ENCODE peak calls at places on chromosome 5, in seven cellular contexts. S is PC-3, D is astrocyte, O is MM.1S, Y is keratinocyte, U is OCI-LY7, B is GM23338. Z is an unnamed sample.

GRCh38 chr5:57598756-57599155 is 116.1 kb upstream of the ACTBL2 start:
- DNase-seq in U (no peak), Y (no peak), D (peak; percentile 86), B (no peak), S (peak; percentile 68), O (no peak), Z (no peak)

GRCh38 chr5:138354926-138355378 is 2.5 kb downstream of the KDM3B start:
- DNase-seq in O (peak; percentile 74), S (peak; percentile 13), U (peak; percentile 73), Y (no peak), B (peak; percentile 91), D (peak; percentile 82), Z (peak; percentile 75)

GRCh38 chr5:78666041-78666444 is 17.5 kb upstream of the LHFPL2 start:
- DNase-seq in U (no peak), S (no peak), D (no peak), Y (no peak), B (no peak), O (no peak), Z (no peak)

GRCh38 chr5:135604046-135604445 is 25.3 kb upstream of the CXCL14 start:
- DNase-seq in B (no peak), U (no peak), Y (no peak), S (no peak), D (no peak), O (no peak), Z (no peak)

GRCh38 chr5:103027267-103027666 is 92.7 kb downstream of the GIN1 start:
- DNase-seq in D (no peak), U (no peak), O (no peak), Y (no peak), B (no peak), S (no peak), Z (no peak)

GRCh38 chr5:179285236-179285635 is 60.0 kb downstream of the ADAMTS2 start:
- DNase-seq in Y (no peak), B (no peak), U (no peak), O (no peak), S (no peak), D (no peak), Z (no peak)

GRCh38 chr5:150065886-150066285 is 20.5 kb downstream of the CSF1R start:
- DNase-seq in U (no peak), Y (no peak), S (no peak), D (peak; percentile 37), O (no peak), B (no peak), Z (no peak)

GRCh38 chr5:75839547-75839946 is 122.3 kb upstream of the POC5 start:
- DNase-seq in Y (no peak), D (no peak), U (no peak), B (no peak), O (peak; percentile 78), S (no peak), Z (no peak)

GRCh38 chr5:40680741-40681350 is 1.1 kb downstream of the PTGER4 start:
- DNase-seq in S (no peak), O (no peak), B (peak; percentile 42), D (no peak), Y (no peak), U (no peak), Z (no peak)

GRCh38 chr5:151327585-151327984 is 19.8 kb downstream of the SLC36A2 start:
- DNase-seq in S (no peak), O (no peak), B (no peak), Y (no peak), U (no peak), D (no peak), Z (no peak)
- H2AFZ ChIP-seq in S (no peak overlapping the region), O (no peak overlapping the region), B (no peak overlapping the region), Y (no peak overlapping the region), U (no peak overlapping the region), D (no peak overlapping the region), Z (no peak overlapping the region)

GRCh38 chr5:20028506-20028905 is 40.5 kb upstream of the CDH18 start:
- DNase-seq in S (no peak), D (no peak), U (no peak), Y (no peak), O (no peak), B (no peak), Z (no peak)
- H3K27ac ChIP-seq in S (no peak overlapping the region), D (no peak overlapping the region), U (no peak overlapping the region), Y (no peak overlapping the region), O (no peak overlapping the region), B (no peak overlapping the region), Z (no peak overlapping the region)

GRCh38 chr5:88144219-88145040 is 124.2 kb downstream of the TMEM161B start:
- DNase-seq in U (no peak), S (no peak), O (no peak), Y (no peak), D (peak; percentile 16), B (peak; percentile 63), Z (no peak)
- H3K4me3 ChIP-seq in U (no peak overlapping the region), S (no peak overlapping the region), O (peak overlapping the region; percentile 78), Y (no peak overlapping the region), D (peak overlapping the region; percentile 70), B (peak overlapping the region; percentile 53), Z (no peak overlapping the region)

GRCh38 chr5:95959051-95959963 is 2.3 kb downstream of the ELL2 start:
- DNase-seq in S (no peak), B (peak; percentile 27), Y (no peak), U (no peak), O (no peak), D (peak; percentile 32), Z (no peak)

GRCh38 chr5:95960802-95961616 is 642 bp downstream of the ELL2 start:
- DNase-seq in U (peak; percentile 70), S (peak; percentile 68), D (peak; percentile 58), O (peak; percentile 84), B (peak; percentile 86), Y (no peak), Z (peak; percentile 86)

GRCh38 chr5:95958308-95959014 is 3.2 kb downstream of the ELL2 start:
- DNase-seq in O (no peak), S (peak; percentile 45), B (peak; percentile 27), Y (peak; percentile 48), D (peak; percentile 39), U (no peak), Z (no peak)

GRCh38 chr5:95961617-95962474 is at the start of gene ELL2:
- DNase-seq in B (peak; percentile 100), Y (peak; percentile 87), S (peak; percentile 93), O (peak; percentile 98), U (peak; percentile 88), D (peak; percentile 98), Z (peak; percentile 97)

DNA sequence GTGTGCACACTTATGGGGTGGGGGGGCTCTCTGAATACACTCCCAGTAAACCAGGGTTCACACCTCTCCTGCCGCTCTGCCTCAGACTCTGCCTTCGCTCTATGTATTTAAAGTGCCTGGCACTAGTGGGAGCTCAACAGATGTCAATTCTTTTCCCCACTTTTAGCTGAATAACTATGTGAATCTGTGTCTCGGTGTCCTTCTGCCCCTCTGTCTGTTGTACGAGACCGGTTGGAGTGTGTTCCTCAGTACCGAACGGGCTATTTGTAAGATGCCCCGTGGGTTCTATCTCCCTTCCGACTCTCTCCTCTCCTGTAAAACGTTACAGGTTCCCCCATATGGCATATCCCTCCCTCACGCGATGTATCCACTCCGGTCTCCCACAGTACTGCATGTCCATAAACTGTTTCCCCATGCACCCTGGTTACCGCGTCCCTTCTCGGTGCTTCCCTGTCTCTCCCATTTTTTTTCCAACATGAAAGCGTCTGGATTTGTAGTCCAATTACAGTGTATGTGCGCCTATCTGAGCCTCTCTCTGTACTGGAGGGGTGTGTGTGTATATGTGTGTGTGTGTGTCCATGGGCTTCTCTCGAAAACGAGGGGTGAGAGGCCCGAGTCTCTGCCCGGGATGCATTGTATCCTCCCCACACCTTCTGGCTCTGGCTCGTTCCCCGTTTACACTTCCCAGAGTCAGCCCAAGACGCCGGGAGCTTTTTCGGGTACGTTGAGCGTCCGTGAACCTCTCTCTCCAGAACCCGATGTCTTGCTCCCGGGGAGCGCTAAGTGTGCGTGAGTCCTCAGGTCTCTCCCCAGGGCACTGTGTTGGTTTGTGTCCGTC is 1.5 kb downstream of the ELL2 start:
- DNase-seq in D (peak; percentile 54), Y (no peak), B (no peak), S (no peak), O (peak; percentile 28), U (no peak), Z (no peak)
- H2AFZ ChIP-seq in D (peak overlapping the region; percentile 24), Y (no peak overlapping the region), B (no peak overlapping the region), S (no peak overlapping the region), O (peak overlapping the region; percentile 74), U (no peak overlapping the region), Z (no peak overlapping the region)